ENCODE peak calls at places on chromosome X, in ten cellular contexts. One of them, this sample, is unnamed. For H3K36me3, the result is how much of the 10 kb centered on the place peaks cover.

GRCh38 chrX:145393702-145394235 is 146.5 kb downstream of the SPANXN1 start:
- DNase-seq in DND-41: no peak
- DNase-seq in lower lobe of right lung: no peak
- DNase-seq in pancreas: no peak
- DNase-seq in IMR-90: no peak
- DNase-seq in left lung: no peak
- DNase-seq in hepatocyte: no peak
- DNase-seq in GM12878: no peak
- DNase-seq in adipocyte: no peak
- DNase-seq in adrenal gland: no peak
- DNase-seq in this sample: no peak

GRCh38 chrX:131728295-131729145 is 184.6 kb downstream of the OR13H1 start:
- DNase-seq in DND-41: no peak
- DNase-seq in lower lobe of right lung: no peak
- DNase-seq in pancreas: peak
- DNase-seq in IMR-90: peak
- DNase-seq in left lung: peak
- DNase-seq in hepatocyte: no peak
- DNase-seq in GM12878: peak
- DNase-seq in adipocyte: peak
- DNase-seq in adrenal gland: no peak
- DNase-seq in this sample: no peak

GRCh38 chrX:12227412-12228041 is 89.3 kb downstream of the FRMPD4 start:
- DNase-seq in DND-41: no peak
- DNase-seq in lower lobe of right lung: no peak
- DNase-seq in pancreas: no peak
- DNase-seq in IMR-90: no peak
- DNase-seq in left lung: no peak
- DNase-seq in hepatocyte: no peak
- DNase-seq in GM12878: no peak
- DNase-seq in adipocyte: no peak
- DNase-seq in adrenal gland: no peak
- DNase-seq in this sample: no peak

GRCh38 chrX:23902419-23902818 is 5.3 kb downstream of the APOO start:
- DNase-seq in DND-41: no peak
- DNase-seq in lower lobe of right lung: no peak
- DNase-seq in pancreas: no peak
- DNase-seq in IMR-90: peak
- DNase-seq in left lung: no peak
- DNase-seq in hepatocyte: peak
- DNase-seq in GM12878: no peak
- DNase-seq in adipocyte: peak
- DNase-seq in adrenal gland: no peak
- DNase-seq in this sample: no peak

GRCh38 chrX:96386981-96387380 is 297.7 kb upstream of the DIAPH2 start:
- DNase-seq in DND-41: no peak
- DNase-seq in lower lobe of right lung: no peak
- DNase-seq in pancreas: no peak
- DNase-seq in IMR-90: no peak
- DNase-seq in left lung: no peak
- DNase-seq in hepatocyte: no peak
- DNase-seq in GM12878: no peak
- DNase-seq in adipocyte: no peak
- DNase-seq in adrenal gland: no peak
- DNase-seq in this sample: no peak

GRCh38 chrX:80206647-80207046 is 192.1 kb downstream of the TBX22 start:
- DNase-seq in DND-41: no peak
- DNase-seq in lower lobe of right lung: no peak
- DNase-seq in pancreas: no peak
- DNase-seq in IMR-90: no peak
- DNase-seq in left lung: no peak
- DNase-seq in hepatocyte: no peak
- DNase-seq in GM12878: no peak
- DNase-seq in adipocyte: no peak
- DNase-seq in adrenal gland: no peak
- DNase-seq in this sample: no peak

GRCh38 chrX:122512561-122513072 is 671.5 kb upstream of the GRIA3 start:
- DNase-seq in DND-41: no peak
- DNase-seq in lower lobe of right lung: no peak
- DNase-seq in pancreas: no peak
- DNase-seq in IMR-90: no peak
- DNase-seq in left lung: no peak
- DNase-seq in hepatocyte: no peak
- DNase-seq in GM12878: no peak
- DNase-seq in adipocyte: peak
- DNase-seq in adrenal gland: no peak
- DNase-seq in this sample: no peak

GRCh38 chrX:136321532-136321931 is 20.8 kb downstream of the ADGRG4 start:
- DNase-seq in DND-41: no peak
- DNase-seq in lower lobe of right lung: no peak
- DNase-seq in pancreas: no peak
- DNase-seq in IMR-90: no peak
- DNase-seq in left lung: no peak
- DNase-seq in hepatocyte: no peak
- DNase-seq in GM12878: no peak
- DNase-seq in adipocyte: no peak
- DNase-seq in adrenal gland: no peak
- DNase-seq in this sample: no peak

GRCh38 chrX:110442631-110443030 is 84.0 kb downstream of the RTL9 start:
- DNase-seq in DND-41: peak
- DNase-seq in lower lobe of right lung: no peak
- DNase-seq in pancreas: peak
- DNase-seq in IMR-90: peak
- DNase-seq in left lung: no peak
- DNase-seq in hepatocyte: peak
- DNase-seq in GM12878: no peak
- DNase-seq in adipocyte: no peak
- DNase-seq in adrenal gland: no peak
- DNase-seq in this sample: no peak

GRCh38 chrX:123236868-123237267 is 52.8 kb downstream of the GRIA3 start:
- DNase-seq in DND-41: no peak
- DNase-seq in lower lobe of right lung: no peak
- DNase-seq in pancreas: no peak
- DNase-seq in IMR-90: no peak
- DNase-seq in left lung: no peak
- DNase-seq in hepatocyte: no peak
- DNase-seq in GM12878: no peak
- DNase-seq in adipocyte: no peak
- DNase-seq in adrenal gland: no peak
- DNase-seq in this sample: no peak

GRCh38 chrX:123797543-123798447 is 62.1 kb upstream of the XIAP start:
- DNase-seq in DND-41: no peak
- DNase-seq in lower lobe of right lung: no peak
- DNase-seq in pancreas: no peak
- DNase-seq in IMR-90: no peak
- DNase-seq in left lung: no peak
- DNase-seq in hepatocyte: no peak
- DNase-seq in GM12878: no peak
- DNase-seq in adipocyte: no peak
- DNase-seq in adrenal gland: no peak
- DNase-seq in this sample: no peak

GRCh38 chrX:103254171-103254824 is 657 bp downstream of the TCEAL8 start:
- DNase-seq in DND-41: peak
- DNase-seq in lower lobe of right lung: peak
- DNase-seq in pancreas: peak
- DNase-seq in IMR-90: peak
- DNase-seq in left lung: peak
- DNase-seq in hepatocyte: peak
- DNase-seq in GM12878: peak
- DNase-seq in adipocyte: peak
- DNase-seq in adrenal gland: peak
- DNase-seq in this sample: peak

GRCh38 chrX:37370499-37371141 is 21.5 kb downstream of the PRRG1 start:
- DNase-seq in DND-41: no peak
- DNase-seq in lower lobe of right lung: no peak
- DNase-seq in pancreas: no peak
- DNase-seq in IMR-90: no peak
- DNase-seq in left lung: no peak
- DNase-seq in hepatocyte: no peak
- DNase-seq in GM12878: no peak
- DNase-seq in adipocyte: no peak
- DNase-seq in adrenal gland: no peak
- DNase-seq in this sample: no peak

GRCh38 chrX:151984328-151984727 is 9.9 kb upstream of the GABRE start:
- DNase-seq in DND-41: no peak
- DNase-seq in lower lobe of right lung: no peak
- DNase-seq in pancreas: no peak
- DNase-seq in IMR-90: peak
- DNase-seq in left lung: no peak
- DNase-seq in hepatocyte: no peak
- DNase-seq in GM12878: no peak
- DNase-seq in adipocyte: peak
- DNase-seq in adrenal gland: peak
- DNase-seq in this sample: no peak

GRCh38 chrX:68833855-68834331 is 5.1 kb downstream of the EFNB1 start:
- DNase-seq in DND-41: no peak
- DNase-seq in lower lobe of right lung: no peak
- DNase-seq in pancreas: no peak
- DNase-seq in IMR-90: no peak
- DNase-seq in left lung: no peak
- DNase-seq in hepatocyte: no peak
- DNase-seq in GM12878: no peak
- DNase-seq in adipocyte: no peak
- DNase-seq in adrenal gland: peak
- DNase-seq in this sample: no peak

GRCh38 chrX:73765776-73766465 is 202.9 kb downstream of the CHIC1 start:
- DNase-seq in DND-41: peak
- DNase-seq in lower lobe of right lung: no peak
- DNase-seq in pancreas: no peak
- DNase-seq in IMR-90: no peak
- DNase-seq in left lung: no peak
- DNase-seq in hepatocyte: no peak
- DNase-seq in GM12878: no peak
- DNase-seq in adipocyte: no peak
- DNase-seq in adrenal gland: no peak
- DNase-seq in this sample: peak

DNA sequence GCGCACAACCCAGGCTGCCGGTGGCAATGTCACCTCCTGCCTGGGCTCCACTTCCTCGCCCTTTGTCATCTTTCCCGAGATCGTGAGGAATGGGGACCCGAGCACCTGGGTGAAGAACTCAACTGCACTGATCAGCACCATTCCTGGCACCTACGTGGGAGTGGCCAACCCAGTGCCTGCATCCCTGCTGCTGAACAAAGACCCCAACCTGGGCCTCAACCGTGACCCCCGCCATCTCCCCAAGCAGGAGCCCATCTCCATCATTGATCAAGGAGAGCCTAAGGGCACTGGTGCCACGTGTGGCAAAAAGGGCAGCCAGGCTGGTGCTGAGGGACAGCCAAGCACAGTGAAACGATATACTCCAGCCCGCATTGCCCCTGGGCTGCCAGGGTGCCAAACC is 32.3 kb downstream of the BCORL1 start:
- DNase-seq in DND-41: no peak
- DNase-seq in lower lobe of right lung: no peak
- DNase-seq in pancreas: no peak
- DNase-seq in IMR-90: no peak
- DNase-seq in left lung: no peak
- DNase-seq in hepatocyte: no peak
- DNase-seq in GM12878: no peak
- DNase-seq in adipocyte: no peak
- DNase-seq in adrenal gland: no peak
- DNase-seq in this sample: no peak
- H3K36me3 ChIP-seq in DND-41: under half
- H3K36me3 ChIP-seq in lower lobe of right lung: under half
- H3K36me3 ChIP-seq in pancreas: under half
- H3K36me3 ChIP-seq in IMR-90: under half
- H3K36me3 ChIP-seq in left lung: under half
- H3K36me3 ChIP-seq in hepatocyte: under half
- H3K36me3 ChIP-seq in GM12878: under half
- H3K36me3 ChIP-seq in adipocyte: under half
- H3K36me3 ChIP-seq in adrenal gland: under half
- H3K36me3 ChIP-seq in this sample: under half

GRCh38 chrX:2701600-2701999 is 10.5 kb downstream of the CD99 start:
- DNase-seq in DND-41: peak
- DNase-seq in lower lobe of right lung: no peak
- DNase-seq in pancreas: no peak
- DNase-seq in IMR-90: no peak
- DNase-seq in left lung: no peak
- DNase-seq in hepatocyte: no peak
- DNase-seq in GM12878: peak
- DNase-seq in adipocyte: no peak
- DNase-seq in adrenal gland: no peak
- DNase-seq in this sample: no peak
- H3K36me3 ChIP-seq in DND-41: half or more
- H3K36me3 ChIP-seq in lower lobe of right lung: under half
- H3K36me3 ChIP-seq in pancreas: under half
- H3K36me3 ChIP-seq in IMR-90: under half
- H3K36me3 ChIP-seq in left lung: under half
- H3K36me3 ChIP-seq in hepatocyte: under half
- H3K36me3 ChIP-seq in GM12878: under half
- H3K36me3 ChIP-seq in adipocyte: under half
- H3K36me3 ChIP-seq in adrenal gland: under half
- H3K36me3 ChIP-seq in this sample: under half

DNA sequence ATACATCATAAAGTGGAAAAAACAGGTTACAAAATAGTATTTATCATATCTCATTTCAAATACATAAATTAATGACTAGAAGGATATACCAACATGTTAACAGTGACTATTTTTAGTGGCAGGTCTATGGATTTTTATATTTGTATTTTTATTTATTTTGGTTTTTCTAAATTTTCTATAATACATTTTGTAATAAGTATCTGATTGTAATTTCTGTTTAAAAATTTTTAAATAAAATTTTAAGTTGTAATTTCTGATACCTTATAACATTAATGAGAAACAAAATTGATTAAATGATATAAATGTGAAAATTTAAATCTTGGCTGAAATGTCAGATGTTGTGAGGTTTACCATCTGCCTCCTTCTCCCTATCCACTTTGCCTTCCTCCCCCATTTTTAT is 2.5 kb downstream of the NONO start:
- DNase-seq in DND-41: no peak
- DNase-seq in lower lobe of right lung: no peak
- DNase-seq in pancreas: no peak
- DNase-seq in IMR-90: no peak
- DNase-seq in left lung: no peak
- DNase-seq in hepatocyte: no peak
- DNase-seq in GM12878: no peak
- DNase-seq in adipocyte: no peak
- DNase-seq in adrenal gland: no peak
- DNase-seq in this sample: no peak
- H3K36me3 ChIP-seq in DND-41: half or more
- H3K36me3 ChIP-seq in lower lobe of right lung: under half
- H3K36me3 ChIP-seq in pancreas: under half
- H3K36me3 ChIP-seq in IMR-90: under half
- H3K36me3 ChIP-seq in left lung: under half
- H3K36me3 ChIP-seq in hepatocyte: under half
- H3K36me3 ChIP-seq in GM12878: under half
- H3K36me3 ChIP-seq in adipocyte: under half
- H3K36me3 ChIP-seq in adrenal gland: under half
- H3K36me3 ChIP-seq in this sample: under half

DNA sequence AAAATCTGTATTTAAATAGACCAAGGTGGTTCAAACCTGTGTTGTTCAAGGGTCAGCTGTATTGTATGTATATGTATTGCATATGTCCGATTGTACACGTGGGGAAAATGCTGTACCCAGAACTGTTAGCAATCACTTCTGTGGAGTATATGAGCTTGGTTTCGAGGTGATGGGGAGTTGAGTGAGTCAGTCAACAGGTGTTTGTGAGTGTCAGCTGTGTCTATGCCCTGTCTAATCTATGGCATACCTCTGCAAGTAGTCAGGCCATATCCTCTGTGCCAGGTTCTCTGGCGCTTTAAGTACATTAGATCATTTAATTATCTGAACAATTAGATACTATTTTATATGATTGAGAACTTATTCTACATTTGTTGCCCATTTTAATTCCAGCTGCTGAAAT is 7.4 kb downstream of the ZRSR2 start:
- DNase-seq in DND-41: no peak
- DNase-seq in lower lobe of right lung: no peak
- DNase-seq in pancreas: no peak
- DNase-seq in IMR-90: peak
- DNase-seq in left lung: no peak
- DNase-seq in hepatocyte: no peak
- DNase-seq in GM12878: no peak
- DNase-seq in adipocyte: no peak
- DNase-seq in adrenal gland: no peak
- DNase-seq in this sample: no peak
- H3K36me3 ChIP-seq in DND-41: under half
- H3K36me3 ChIP-seq in lower lobe of right lung: under half
- H3K36me3 ChIP-seq in pancreas: under half
- H3K36me3 ChIP-seq in IMR-90: under half
- H3K36me3 ChIP-seq in left lung: under half
- H3K36me3 ChIP-seq in hepatocyte: under half
- H3K36me3 ChIP-seq in GM12878: under half
- H3K36me3 ChIP-seq in adipocyte: under half
- H3K36me3 ChIP-seq in adrenal gland: under half
- H3K36me3 ChIP-seq in this sample: under half

This sample was measured in right lobe of liver.